ENCODE peak calls at places on chromosomes 3 and 15, in seven cellular contexts. K is Kasumi-1; R is fibroblast of the conjunctiva; B is activated effector memory CD4-positive, alpha-beta T cell treated with anti-CD3 and anti-CD28 coated beads, Interleukin-2, amount 50 U/mL, for 16 hours; D is HFFc6; W is nephron progenitor cell; M is NCI-H748 treated with DMSO at 0.1 percent for 48 hours. G is an unnamed sample.

GRCh38 chr15:31476866-31477265 is 150.2 kb downstream of the KLF13 start:
- DNase-seq in M (no peak), W (no peak), K (no peak), R (no peak), B (peak), D (no peak), G (no peak)

GRCh38 chr3:132535575-132536441 is 61.3 kb upstream of the ACKR4 start:
- DNase-seq in K (peak), M (peak), B (peak), D (peak), W (peak), R (peak), G (peak)

GRCh38 chr15:55721554-55722185 is 21.3 kb downstream of the PRTG start:
- DNase-seq in W (no peak), R (no peak), K (no peak), D (no peak), M (no peak), B (no peak), G (no peak)

GRCh38 chr3:177071496-177072156 is 125.7 kb downstream of the TBL1XR1 start:
- DNase-seq in M (no peak), B (no peak), D (no peak), K (no peak), W (no peak), R (no peak), G (peak)

GRCh38 chr15:66923438-66923881 is 141.9 kb upstream of the SMAD3 start:
- DNase-seq in W (peak), K (peak), B (peak), M (no peak), R (no peak), D (no peak), G (no peak)

GRCh38 chr15:60477991-60478632 is 830 bp downstream of the ICE2 start:
- DNase-seq in R (peak), M (peak), B (no peak), D (peak), K (peak), W (no peak), G (peak)

GRCh38 chr3:158801200-158801599 is 654 bp upstream of the MFSD1 start:
- DNase-seq in R (no peak), B (no peak), D (peak), M (no peak), W (peak), K (no peak), G (peak)

GRCh38 chr15:43943511-43943910 is 116.7 kb downstream of the WDR76 start:
- DNase-seq in R (no peak), B (no peak), W (no peak), D (peak), K (no peak), M (no peak), G (peak)

GRCh38 chr3:29901097-29901496 is 620.2 kb downstream of the RBMS3 start:
- DNase-seq in D (no peak), W (no peak), R (no peak), M (no peak), K (no peak), B (no peak), G (no peak)

GRCh38 chr15:52021128-52021671 is 2.2 kb downstream of the MAPK6 start:
- DNase-seq in D (peak), R (peak), M (no peak), W (peak), K (peak), B (peak), G (peak)

GRCh38 chr15:47415539-47415971 is 301.8 kb upstream of the SEMA6D start:
- DNase-seq in R (no peak), M (peak), D (peak), W (peak), B (no peak), K (no peak), G (no peak)

GRCh38 chr3:97687734-97688133 is 76.8 kb upstream of the ARL6 start:
- DNase-seq in M (no peak), W (peak), B (no peak), D (no peak), R (no peak), K (no peak), G (no peak)

GRCh38 chr3:148330486-148330885 is 367.2 kb upstream of the AGTR1 start:
- DNase-seq in M (peak), B (no peak), K (no peak), D (no peak), W (no peak), R (no peak), G (no peak)

GRCh38 chr3:151393146-151393831 is 8.7 kb upstream of the P2RY12 start:
- DNase-seq in M (no peak), D (no peak), K (no peak), R (no peak), W (no peak), B (no peak), G (no peak)

GRCh38 chr3:19901918-19902317 is 32.1 kb downstream of the EFHB start:
- DNase-seq in M (no peak), R (no peak), W (no peak), B (no peak), K (peak), D (no peak), G (no peak)

GRCh38 chr3:146502887-146503458 is 33.6 kb upstream of the PLSCR2 start:
- DNase-seq in M (no peak), B (no peak), W (no peak), D (no peak), R (no peak), K (no peak), G (no peak)

GRCh38 chr15:43277901-43278300 is 11.2 kb upstream of the TGM5 start:
- DNase-seq in R (no peak), W (no peak), M (no peak), K (no peak), D (no peak), B (no peak), G (no peak)

GRCh38 chr15:90232196-90232595 is 1.5 kb downstream of the CIB1 start:
- DNase-seq in M (no peak), D (no peak), W (no peak), R (no peak), K (no peak), B (no peak), G (no peak)

GRCh38 chr3:39101022-39101689 is 6.3 kb downstream of the GORASP1 start:
- DNase-seq in M (no peak), W (peak), R (no peak), B (peak), D (peak), K (peak), G (peak)

GRCh38 chr15:41838400-41838897 is at the start of gene PLA2G4B:
- DNase-seq in R (no peak), B (no peak), K (no peak), W (no peak), D (no peak), M (no peak), G (no peak)

GRCh38 chr15:80416702-80417101 is 12.5 kb downstream of the ARNT2 start:
- DNase-seq in K (no peak), D (no peak), M (no peak), B (no peak), R (no peak), W (no peak), G (no peak)

GRCh38 chr3:13593615-13594014 is 44.7 kb downstream of the FBLN2 start:
- DNase-seq in M (no peak), W (no peak), K (no peak), R (no peak), D (no peak), B (peak), G (no peak)

GRCh38 chr3:69092030-69092513 is 7.3 kb downstream of the ARL6IP5 start:
- DNase-seq in M (no peak), R (no peak), K (peak), W (no peak), B (no peak), D (no peak), G (no peak)

GRCh38 chr3:40302784-40303183 is 6.7 kb upstream of the EIF1B start:
- DNase-seq in M (no peak), D (no peak), B (no peak), W (no peak), K (no peak), R (no peak), G (no peak)

GRCh38 chr15:69914960-69915359 is 182.8 kb downstream of the TLE3 start:
- DNase-seq in K (no peak), W (no peak), M (no peak), R (no peak), B (no peak), D (no peak), G (no peak)

GRCh38 chr15:78934063-78935023 is 10.5 kb downstream of the CTSH start:
- DNase-seq in W (peak), M (no peak), K (no peak), D (no peak), B (no peak), R (no peak), G (no peak)